ENCODE peak calls at places on chromosomes 5 and 9, in seven cellular contexts. One of them, this sample, is unnamed.

GRCh38 chr5:1845696-1846095 is 37.0 kb downstream of the IRX4 start:
- DNase-seq in GM23248: no peak
- DNase-seq in AG04449: no peak
- DNase-seq in activated T-helper 9 cell treated with anti-CD3 and anti-CD28 coated beads, Interleukin-2, amount 50 U/mL, for 16 hours: no peak
- DNase-seq in erythroblast: no peak
- DNase-seq in NCI-H1092: no peak
- DNase-seq in M059J: no peak
- DNase-seq in this sample: no peak

GRCh38 chr9:83281306-83282255 is 218.6 kb upstream of the RASEF start:
- DNase-seq in erythroblast: no peak
- DNase-seq in AG04449: no peak
- DNase-seq in NCI-H1092: no peak
- DNase-seq in GM23248: peak
- DNase-seq in M059J: peak
- DNase-seq in activated T-helper 9 cell treated with anti-CD3 and anti-CD28 coated beads, Interleukin-2, amount 50 U/mL, for 16 hours: no peak
- DNase-seq in this sample: peak

GRCh38 chr5:138557677-138558076 is 14.6 kb upstream of the ETF1 start:
- DNase-seq in erythroblast: no peak
- DNase-seq in AG04449: no peak
- DNase-seq in activated T-helper 9 cell treated with anti-CD3 and anti-CD28 coated beads, Interleukin-2, amount 50 U/mL, for 16 hours: no peak
- DNase-seq in M059J: no peak
- DNase-seq in GM23248: no peak
- DNase-seq in NCI-H1092: no peak
- DNase-seq in this sample: no peak

GRCh38 chr5:174910245-174910737 is 185.9 kb downstream of the MSX2 start:
- DNase-seq in NCI-H1092: peak
- DNase-seq in M059J: peak
- DNase-seq in GM23248: peak
- DNase-seq in erythroblast: peak
- DNase-seq in activated T-helper 9 cell treated with anti-CD3 and anti-CD28 coated beads, Interleukin-2, amount 50 U/mL, for 16 hours: peak
- DNase-seq in AG04449: no peak
- DNase-seq in this sample: peak

GRCh38 chr5:158820891-158821290 is 278.8 kb downstream of the EBF1 start:
- DNase-seq in activated T-helper 9 cell treated with anti-CD3 and anti-CD28 coated beads, Interleukin-2, amount 50 U/mL, for 16 hours: no peak
- DNase-seq in NCI-H1092: no peak
- DNase-seq in M059J: no peak
- DNase-seq in erythroblast: no peak
- DNase-seq in AG04449: no peak
- DNase-seq in GM23248: no peak
- DNase-seq in this sample: no peak

GRCh38 chr5:147635882-147636531 is 126.1 kb upstream of the DPYSL3 start:
- DNase-seq in GM23248: no peak
- DNase-seq in AG04449: no peak
- DNase-seq in M059J: no peak
- DNase-seq in erythroblast: no peak
- DNase-seq in activated T-helper 9 cell treated with anti-CD3 and anti-CD28 coated beads, Interleukin-2, amount 50 U/mL, for 16 hours: no peak
- DNase-seq in NCI-H1092: no peak
- DNase-seq in this sample: no peak

GRCh38 chr5:54639621-54640020 is 122.1 kb downstream of the SNX18 start:
- DNase-seq in M059J: no peak
- DNase-seq in activated T-helper 9 cell treated with anti-CD3 and anti-CD28 coated beads, Interleukin-2, amount 50 U/mL, for 16 hours: no peak
- DNase-seq in NCI-H1092: no peak
- DNase-seq in AG04449: no peak
- DNase-seq in GM23248: no peak
- DNase-seq in erythroblast: no peak
- DNase-seq in this sample: no peak

GRCh38 chr9:127129073-127129717 is 6.8 kb upstream of the ANGPTL2 start:
- DNase-seq in GM23248: peak
- DNase-seq in activated T-helper 9 cell treated with anti-CD3 and anti-CD28 coated beads, Interleukin-2, amount 50 U/mL, for 16 hours: no peak
- DNase-seq in NCI-H1092: no peak
- DNase-seq in AG04449: no peak
- DNase-seq in M059J: no peak
- DNase-seq in erythroblast: no peak
- DNase-seq in this sample: no peak

This sample was measured in thyroid gland.